ENCODE peak calls at places on chromosomes 13 and 19, in six cellular contexts. Y is breast epithelium, M is stomach, F is sigmoid colon, W is prostate gland, O is H1. E is an unnamed sample.

GRCh38 chr13:42594577-42595571 is 20.9 kb downstream of the TNFSF11 start:
- DNase-seq in Y (no peak), M (peak; percentile 50), F (peak; percentile 79), W (peak; percentile 46), O (no peak), E (peak; percentile 25)

GRCh38 chr19:41265376-41266153 is 1.4 kb downstream of the HNRNPUL1 start:
- DNase-seq in Y (peak; percentile 55), M (peak; percentile 27), F (peak; percentile 64), W (peak; percentile 26), O (no peak), E (no peak)

GRCh38 chr19:42422576-42423461 is 4.4 kb downstream of the LIPE start:
- DNase-seq in Y (no peak), M (no peak), F (peak; percentile 60), W (no peak), O (no peak), E (no peak)

GRCh38 chr13:89204435-89204834 is 1533.3 kb downstream of the SLITRK5 start:
- DNase-seq in Y (no peak), M (no peak), F (no peak), W (no peak), O (no peak), E (no peak)

GRCh38 chr13:32309812-32310706 is 5.1 kb downstream of the ZAR1L start:
- DNase-seq in Y (no peak), M (no peak), F (no peak), W (no peak), O (no peak), E (peak; percentile 32)

GRCh38 chr19:18742838-18743237 is 48.3 kb downstream of the COMP start:
- DNase-seq in Y (no peak), M (no peak), F (no peak), W (no peak), O (no peak), E (no peak)

GRCh38 chr19:9962623-9963290 is 26.4 kb upstream of the OLFM2 start:
- DNase-seq in Y (no peak), M (no peak), F (no peak), W (no peak), O (no peak), E (no peak)

GRCh38 chr13:63408227-63409202 is 1992.9 kb upstream of the PCDH20 start:
- DNase-seq in Y (no peak), M (no peak), F (no peak), W (no peak), O (no peak), E (no peak)

GRCh38 chr13:68509734-68510621 is 1279.8 kb upstream of the PCDH9 start:
- DNase-seq in Y (no peak), M (no peak), F (no peak), W (no peak), O (no peak), E (no peak)

GRCh38 chr19:13975870-13976269 is 23.6 kb downstream of the DCAF15 start:
- DNase-seq in Y (no peak), M (no peak), F (no peak), W (no peak), O (no peak), E (no peak)

GRCh38 chr19:13976446-13976845 is 24.1 kb downstream of the DCAF15 start:
- DNase-seq in Y (no peak), M (no peak), F (no peak), W (no peak), O (no peak), E (no peak)

GRCh38 chr19:13972368-13973155 is 20.3 kb downstream of the DCAF15 start:
- DNase-seq in Y (no peak), M (no peak), F (no peak), W (no peak), O (no peak), E (no peak)

GRCh38 chr19:13977803-13978202 is 25.5 kb downstream of the DCAF15 start:
- DNase-seq in Y (no peak), M (no peak), F (no peak), W (no peak), O (no peak), E (no peak)

DNA sequence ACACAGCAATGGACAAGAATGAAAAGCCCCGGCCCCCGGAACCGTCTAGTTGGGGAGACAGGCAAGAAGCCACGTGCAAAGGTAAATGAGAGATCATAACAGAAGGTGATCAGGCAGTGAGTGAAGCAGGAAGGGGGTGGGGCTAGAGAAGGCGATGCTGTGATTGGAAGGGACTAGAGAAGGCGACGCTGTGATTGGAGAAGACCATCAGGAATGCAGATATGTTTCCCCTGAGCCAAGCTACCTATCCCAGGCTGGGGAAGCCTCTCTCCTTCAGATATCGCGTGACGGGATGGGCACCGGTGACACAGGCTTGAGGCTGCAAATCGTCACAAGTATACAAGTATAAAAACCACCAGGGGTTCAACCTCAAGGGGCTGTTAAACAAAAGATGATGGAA is 21.8 kb downstream of the DCAF15 start:
- DNase-seq in Y (no peak), M (peak; percentile 47), F (no peak), W (peak; percentile 78), O (peak; percentile 70), E (no peak)
- TF ChIP-seq POLR2AphosphoS5 in Y (no peak), M (no peak), F (no peak), W (peak; percentile 81), O (peak; percentile 41), E (no peak)

GRCh38 chr13:33846306-33847062 is 28.5 kb downstream of the RFC3 start:
- DNase-seq in Y (no peak), M (no peak), F (no peak), W (no peak), O (no peak), E (no peak)
- TF ChIP-seq POLR2AphosphoS5 in Y (no peak), M (no peak), F (no peak), W (no peak), O (no peak), E (no peak)

GRCh38 chr13:39895254-39895653 is 239.8 kb downstream of the COG6 start:
- DNase-seq in Y (no peak), M (no peak), F (no peak), W (no peak), O (no peak), E (no peak)
- TF ChIP-seq POLR2AphosphoS5 in Y (no peak), M (no peak), F (no peak), W (no peak), O (no peak), E (no peak)

GRCh38 chr13:106535552-106536243 is at the start of gene EFNB2:
- DNase-seq in Y (peak; percentile 84), M (peak; percentile 93), F (peak; percentile 93), W (peak; percentile 88), O (peak; percentile 76), E (peak; percentile 12)
- TF ChIP-seq POLR2AphosphoS5 in Y (no peak), M (peak; percentile 44), F (peak; percentile 58), W (peak; percentile 9), O (no peak), E (no peak)

GRCh38 chr13:24505756-24506155 is 6.8 kb downstream of the PARP4 start:
- DNase-seq in Y (no peak), M (no peak), F (no peak), W (no peak), O (no peak), E (no peak)
- TF ChIP-seq POLR2AphosphoS5 in Y (no peak), M (no peak), F (no peak), W (no peak), O (no peak), E (no peak)

E was measured in Panc1.